ENCODE peak calls at places on chromosome 17, in six cellular contexts. H is tibial nerve, J is K562, G is ovary, U is H54, I is H1. T is an unnamed sample.

GRCh38 chr17:3029213-3029913 is 34.0 kb downstream of the OR1D5 start:
- DNase-seq in H (no peak), J (no peak), G (no peak), U (no peak), I (no peak), T (no peak)

GRCh38 chr17:37826497-37827115 is 81.7 kb upstream of the HNF1B start:
- DNase-seq in H (no peak), J (no peak), G (no peak), U (no peak), I (no peak), T (no peak)

GRCh38 chr17:29591737-29592624 is 951 bp upstream of the ANKRD13B start:
- DNase-seq in H (peak; percentile 77), J (peak; percentile 88), G (peak; percentile 93), U (peak; percentile 83), I (no peak), T (peak; percentile 69)

GRCh38 chr17:71071837-71072236 is 902.5 kb downstream of the KCNJ2 start:
- DNase-seq in H (no peak), J (no peak), G (no peak), U (peak; percentile 64), I (no peak), T (peak; percentile 98)

GRCh38 chr17:68288375-68288774 is 2.6 kb downstream of the SLC16A6 start:
- DNase-seq in H (no peak), J (no peak), G (no peak), U (peak; percentile 50), I (no peak), T (no peak)

GRCh38 chr17:6361733-6362132 is 73.2 kb downstream of the AIPL1 start:
- DNase-seq in H (no peak), J (peak; percentile 34), G (no peak), U (no peak), I (no peak), T (peak; percentile 24)

GRCh38 chr17:59155439-59156177 is at the start of gene PRR11:
- DNase-seq in H (peak; percentile 89), J (peak; percentile 98), G (peak; percentile 92), U (peak; percentile 81), I (no peak), T (peak; percentile 100)

GRCh38 chr17:79742951-79743476 is 12.3 kb downstream of the ENPP7 start:
- DNase-seq in H (no peak), J (no peak), G (no peak), U (no peak), I (no peak), T (no peak)

GRCh38 chr17:50661348-50661747 is 26.7 kb downstream of the ABCC3 start:
- DNase-seq in H (no peak), J (peak; percentile 50), G (no peak), U (no peak), I (no peak), T (no peak)

DNA sequence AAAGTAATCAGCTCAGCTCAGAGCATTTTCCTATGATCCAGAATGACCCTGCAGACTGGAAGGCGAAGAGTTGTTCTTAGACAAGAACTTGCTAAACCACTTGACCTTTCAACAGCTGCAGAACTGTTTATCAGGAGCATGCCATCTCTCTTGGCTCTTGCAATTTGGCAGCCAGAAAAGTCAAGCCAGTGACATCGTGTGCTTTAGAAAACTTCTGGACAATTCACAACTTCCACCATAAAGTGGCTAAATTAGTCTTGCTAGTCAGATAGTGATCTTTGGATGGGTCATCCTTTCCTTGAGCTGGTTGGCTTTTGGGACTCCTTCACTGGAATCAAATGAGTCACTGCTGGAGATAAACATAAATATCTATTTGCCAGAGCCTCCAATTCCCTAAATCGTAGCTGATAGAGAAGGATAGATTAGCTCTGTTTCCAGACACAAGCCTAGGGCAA is 146.5 kb downstream of the MAP2K6 start:
- DNase-seq in H (no peak), J (no peak), G (no peak), U (no peak), I (no peak), T (no peak)
- TF ChIP-seq POLR2A in H (no peak), J (no peak), G (no peak), U (no peak), I (no peak), T (no peak)

GRCh38 chr17:69999253-69999652 is 75.8 kb upstream of the KCNJ16 start:
- DNase-seq in H (no peak), J (no peak), G (no peak), U (no peak), I (no peak), T (no peak)
- TF ChIP-seq POLR2A in H (no peak), J (no peak), G (no peak), U (no peak), I (no peak), T (no peak)

DNA sequence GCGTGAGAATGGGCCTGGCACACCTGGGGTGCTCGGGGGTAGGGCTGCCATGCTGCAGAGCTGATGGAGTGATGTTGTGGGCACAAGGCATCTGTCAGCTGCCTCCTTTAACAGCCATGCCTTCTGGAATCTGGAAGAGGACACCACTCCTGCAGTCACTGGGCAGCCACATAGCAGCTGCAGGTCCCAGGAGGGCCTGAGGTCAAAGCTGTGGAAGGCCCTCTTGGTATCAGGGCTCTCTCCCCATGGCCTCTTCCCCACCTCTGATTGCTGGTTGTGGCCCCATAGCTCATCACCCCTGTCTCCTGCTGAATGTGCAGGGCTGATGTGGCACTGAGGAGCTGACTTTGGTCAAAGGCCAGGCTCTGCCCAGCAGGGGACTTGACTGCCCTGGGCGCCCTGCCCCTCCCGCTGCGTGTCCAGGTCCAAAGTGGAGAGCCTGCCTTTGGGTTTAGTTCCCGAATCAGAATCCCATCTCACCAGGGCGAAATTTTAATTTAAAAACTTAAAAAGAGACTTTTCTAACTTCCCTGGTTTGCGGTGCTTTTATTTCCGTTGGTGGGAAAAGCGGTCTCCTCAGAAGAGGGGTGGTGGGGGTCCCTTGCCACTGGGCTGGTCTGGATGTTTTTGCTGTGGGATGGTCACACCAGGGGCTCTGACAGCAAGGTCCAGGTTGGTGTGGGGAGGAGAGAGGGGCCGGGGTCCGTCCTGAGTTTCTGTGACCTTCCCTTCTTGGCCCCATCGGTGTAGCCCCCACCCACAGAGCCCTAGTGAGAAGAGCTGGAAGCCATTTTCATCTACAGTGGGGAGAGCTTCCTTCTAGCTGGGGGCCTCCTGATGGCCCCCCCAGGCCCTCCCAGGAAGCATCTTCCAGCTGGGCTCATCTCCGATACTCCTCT is 5.9 kb downstream of the UBALD2 start:
- DNase-seq in H (no peak), J (no peak), G (no peak), U (no peak), I (no peak), T (no peak)
- TF ChIP-seq POLR2A in H (no peak), J (peak; percentile 29), G (no peak), U (no peak), I (no peak), T (no peak)

GRCh38 chr17:63927464-63928171 is 4.5 kb downstream of the CD79B start:
- DNase-seq in H (no peak), J (no peak), G (no peak), U (no peak), I (no peak), T (no peak)
- TF ChIP-seq POLR2A in H (no peak), J (no peak), G (no peak), U (no peak), I (no peak), T (no peak)

GRCh38 chr17:44688200-44688599 is 1.4 kb downstream of the CCDC43 start:
- DNase-seq in H (no peak), J (no peak), G (no peak), U (no peak), I (no peak), T (no peak)

GRCh38 chr17:44688675-44689491 is 693 bp downstream of the CCDC43 start:
- DNase-seq in H (no peak), J (no peak), G (no peak), U (no peak), I (no peak), T (no peak)

GRCh38 chr17:44687752-44688151 is 1.8 kb downstream of the CCDC43 start:
- DNase-seq in H (no peak), J (no peak), G (no peak), U (no peak), I (no peak), T (no peak)

GRCh38 chr17:44693609-44694008 is 4.0 kb upstream of the CCDC43 start:
- DNase-seq in H (no peak), J (no peak), G (no peak), U (no peak), I (no peak), T (no peak)

DNA sequence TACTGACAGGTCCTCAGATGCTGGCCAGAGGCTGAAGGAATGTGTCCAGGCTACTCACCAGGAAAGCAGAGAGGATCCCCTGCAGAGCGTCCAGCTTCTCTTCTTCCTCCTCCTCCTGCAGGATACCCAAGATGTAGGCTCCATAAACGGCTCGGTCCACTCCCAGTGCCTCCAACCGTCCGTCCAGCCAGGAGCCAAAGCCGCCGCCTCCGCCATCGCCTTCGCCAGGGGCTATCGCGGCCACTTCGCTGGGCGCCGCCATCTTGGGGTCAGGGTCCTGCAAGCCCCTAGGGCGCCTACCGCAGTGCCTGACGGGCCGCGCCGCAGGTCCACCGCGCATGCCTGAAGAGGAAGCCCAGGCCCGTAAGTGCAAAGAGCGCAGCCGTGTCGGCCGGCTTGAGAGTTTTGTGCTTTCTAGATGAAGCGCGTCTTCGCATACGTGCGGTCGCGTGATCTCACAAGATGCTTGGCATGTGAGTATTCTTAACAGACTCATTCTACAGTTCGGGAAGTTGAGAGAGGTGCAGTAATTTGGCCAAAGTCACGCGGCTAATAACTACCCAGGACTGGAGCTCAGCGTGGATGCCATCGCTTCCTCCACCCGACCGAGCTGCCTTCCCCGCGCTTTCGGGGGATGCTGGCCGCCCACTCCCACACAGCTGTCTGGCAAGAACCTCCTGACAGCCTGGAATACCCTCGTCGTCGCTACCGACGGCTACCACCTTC is at the start of gene CCDC43:
- DNase-seq in H (peak; percentile 63), J (peak; percentile 94), G (peak; percentile 86), U (peak; percentile 83), I (peak; percentile 75), T (peak; percentile 90)
- TF ChIP-seq POLR2A in H (peak; percentile 18), J (peak; percentile 92), G (no peak), U (no peak), I (peak; percentile 97), T (peak; percentile 87)